ENCODE peak calls at places on chromosomes 7 and 10, in five cellular contexts. T is left ventricle myocardium inferior, B is SK-N-SH, K is SJSA1, Q is adipocyte. L is an unnamed sample. For H3K4me1, the result is how much of the 10 kb centered on the place peaks cover.

GRCh38 chr10:105729428-105729827 is 1088.3 kb downstream of the SORCS3 start:
- DNase-seq in B (no peak), T (no peak), Q (no peak), K (no peak), L (no peak)

GRCh38 chr10:79398642-79399041 is 46.8 kb downstream of the ZCCHC24 start:
- DNase-seq in T (no peak), K (no peak), B (no peak), Q (no peak), L (no peak)

GRCh38 chr7:7323352-7323751 is 141.0 kb downstream of the C1GALT1 start:
- DNase-seq in Q (no peak), K (peak), T (no peak), B (no peak), L (no peak)

GRCh38 chr10:125977206-125977605 is 80.8 kb downstream of the FANK1 start:
- DNase-seq in B (no peak), T (no peak), Q (no peak), K (no peak), L (no peak)

GRCh38 chr7:12757443-12757842 is 70.0 kb downstream of the ARL4A start:
- DNase-seq in K (peak), Q (peak), B (no peak), T (no peak), L (no peak)

GRCh38 chr7:66279912-66280311 is 74.8 kb downstream of the TPST1 start:
- DNase-seq in Q (no peak), K (no peak), B (no peak), T (no peak), L (no peak)

GRCh38 chr7:65369843-65370242 is 3.8 kb upstream of the ZNF92 start:
- DNase-seq in Q (no peak), T (no peak), B (no peak), K (no peak), L (no peak)

GRCh38 chr10:18460061-18460460 is 191.3 kb downstream of the NSUN6 start:
- DNase-seq in T (no peak), Q (no peak), B (no peak), K (no peak), L (no peak)

GRCh38 chr7:130938661-130939060 is 204.7 kb upstream of the KLF14 start:
- DNase-seq in Q (peak), B (no peak), K (no peak), T (no peak), L (no peak)

GRCh38 chr10:69709366-69709941 is 79.4 kb downstream of the FAM241B start:
- DNase-seq in B (no peak), K (no peak), Q (no peak), T (no peak), L (no peak)

GRCh38 chr7:41855798-41856197 is 152.9 kb upstream of the INHBA start:
- DNase-seq in Q (no peak), T (no peak), K (no peak), B (no peak), L (no peak)

GRCh38 chr7:52696183-52696582 is 339.2 kb upstream of the POM121L12 start:
- DNase-seq in Q (no peak), B (peak), T (no peak), K (no peak), L (no peak)

GRCh38 chr7:50953303-50953702 is 170.6 kb upstream of the GRB10 start:
- DNase-seq in B (no peak), Q (peak), T (no peak), K (no peak), L (no peak)

GRCh38 chr10:36494386-36494785 is 631.0 kb upstream of the ANKRD30A start:
- DNase-seq in B (no peak), T (no peak), Q (peak), K (peak), L (no peak)

GRCh38 chr7:69754476-69754875 is 156.2 kb downstream of the AUTS2 start:
- DNase-seq in K (no peak), Q (no peak), T (no peak), B (no peak), L (no peak)

GRCh38 chr10:85400981-85401695 is 965.5 kb downstream of the GRID1 start:
- DNase-seq in Q (no peak), T (no peak), K (no peak), B (no peak), L (no peak)

GRCh38 chr7:56174346-56175085 is 58.3 kb upstream of the NUPR2 start:
- DNase-seq in B (peak), K (no peak), T (no peak), Q (no peak), L (no peak)

GRCh38 chr7:82325416-82325815 is 118.2 kb downstream of the CACNA2D1 start:
- DNase-seq in K (peak), T (no peak), Q (peak), B (no peak), L (no peak)

GRCh38 chr10:78448470-78448869 is 414.8 kb downstream of the RPS24 start:
- DNase-seq in B (no peak), T (no peak), Q (no peak), K (no peak), L (peak)

GRCh38 chr7:123657304-123657685 is 1.6 kb downstream of the LMOD2 start:
- DNase-seq in Q (no peak), T (peak), B (no peak), K (no peak), L (no peak)

GRCh38 chr7:66185680-66186187 is 19.4 kb upstream of the TPST1 start:
- DNase-seq in K (no peak), T (no peak), Q (no peak), B (no peak), L (no peak)

GRCh38 chr7:74000489-74001149 is 27.4 kb upstream of the ELN start:
- DNase-seq in Q (no peak), T (no peak), B (no peak), K (no peak), L (no peak)

GRCh38 chr7:74002474-74003017 is 25.4 kb upstream of the ELN start:
- DNase-seq in B (no peak), T (peak), Q (peak), K (peak), L (no peak)

GRCh38 chr7:74001150-74001494 is 26.9 kb upstream of the ELN start:
- DNase-seq in K (no peak), Q (no peak), T (no peak), B (no peak), L (no peak)

GRCh38 chr7:74003609-74004008 is 24.4 kb upstream of the ELN start:
- DNase-seq in T (no peak), Q (no peak), K (no peak), B (no peak), L (no peak)

DNA sequence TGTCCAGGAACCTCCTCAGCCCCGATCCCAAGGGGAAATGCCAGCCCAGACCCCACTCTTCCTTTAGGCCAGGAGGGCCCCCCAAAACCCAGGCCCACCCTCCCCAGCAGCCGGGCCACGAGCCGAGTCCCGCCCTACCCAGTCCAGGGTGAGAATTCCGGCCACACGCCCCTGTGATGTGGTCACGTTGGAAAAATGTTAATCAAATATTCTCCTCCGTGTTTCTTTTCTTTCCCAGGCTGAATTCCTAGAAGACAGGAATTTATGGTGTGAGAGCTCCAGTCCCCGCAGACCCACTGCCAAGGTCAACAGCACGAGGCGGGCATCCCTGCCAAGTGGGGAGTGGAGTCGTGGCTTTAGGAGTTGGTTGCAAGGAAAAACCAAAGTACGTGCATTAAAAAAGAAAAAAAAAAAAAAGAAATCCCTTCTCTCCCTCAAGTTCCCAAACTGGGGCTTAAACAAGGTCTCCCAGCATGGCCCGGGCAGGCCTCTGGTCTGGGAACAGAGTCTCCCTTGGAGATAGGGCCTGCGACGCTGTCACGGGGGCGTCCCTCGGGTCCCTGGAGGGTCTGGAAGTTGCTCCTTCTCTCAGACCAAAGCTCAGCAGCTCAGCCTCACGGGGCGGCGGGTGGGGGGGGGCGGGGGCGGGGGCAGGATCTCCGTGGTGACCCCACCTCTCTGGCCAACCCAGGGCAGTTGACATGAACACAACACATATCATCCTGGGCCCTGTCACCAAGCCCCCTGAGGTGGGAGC is 28.1 kb upstream of the ELN start:
- DNase-seq in T (no peak), B (no peak), K (peak), Q (peak), L (no peak)
- H3K4me1 ChIP-seq in T (under half), B (under half), K (under half), Q (under half), L (half or more)

DNA sequence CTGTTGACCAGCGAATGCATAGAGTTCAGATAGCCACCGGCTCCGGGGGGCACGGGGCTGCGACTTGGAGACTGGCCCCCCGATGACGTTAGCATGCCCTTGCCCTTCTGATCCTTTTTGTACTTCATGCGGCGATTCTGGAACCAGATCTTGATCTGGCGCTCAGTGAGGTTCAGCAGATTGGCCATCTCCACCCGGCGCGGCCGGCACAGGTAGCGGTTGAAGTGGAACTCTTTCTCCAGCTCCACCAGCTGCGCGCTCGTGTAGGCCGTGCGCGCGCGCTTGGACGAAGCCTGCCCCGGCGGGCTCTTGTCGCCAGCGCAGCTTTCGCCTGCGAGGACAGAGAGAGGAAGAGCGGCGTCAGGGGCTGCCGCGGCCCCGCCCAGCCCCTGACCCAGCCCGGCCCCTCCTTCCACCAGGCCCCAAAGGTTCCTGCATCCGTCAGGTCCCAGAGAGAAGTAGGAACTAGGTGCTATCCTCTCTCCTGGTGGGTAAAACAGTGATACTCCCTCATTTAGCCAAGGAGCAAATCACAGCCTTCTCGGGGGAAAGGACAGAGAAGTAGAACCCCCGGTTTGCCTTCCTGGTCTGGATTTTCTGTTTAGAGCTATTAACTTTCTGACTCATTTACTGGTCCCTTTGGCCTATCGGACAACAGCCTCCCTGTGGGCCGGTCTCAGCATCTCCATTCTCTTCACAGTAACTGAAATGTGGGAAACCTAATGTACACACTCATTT is 6.1 kb upstream of the HOXA2 start:
- DNase-seq in Q (no peak), B (no peak), K (no peak), T (no peak), L (peak)
- H3K4me1 ChIP-seq in Q (half or more), B (under half), K (under half), T (under half), L (half or more)

GRCh38 chr7:30353532-30353931 is 69.1 kb downstream of the ZNRF2 start:
- DNase-seq in T (no peak), K (no peak), Q (no peak), B (no peak), L (no peak)
- H3K4me1 ChIP-seq in T (under half), K (under half), Q (under half), B (under half), L (under half)

DNA sequence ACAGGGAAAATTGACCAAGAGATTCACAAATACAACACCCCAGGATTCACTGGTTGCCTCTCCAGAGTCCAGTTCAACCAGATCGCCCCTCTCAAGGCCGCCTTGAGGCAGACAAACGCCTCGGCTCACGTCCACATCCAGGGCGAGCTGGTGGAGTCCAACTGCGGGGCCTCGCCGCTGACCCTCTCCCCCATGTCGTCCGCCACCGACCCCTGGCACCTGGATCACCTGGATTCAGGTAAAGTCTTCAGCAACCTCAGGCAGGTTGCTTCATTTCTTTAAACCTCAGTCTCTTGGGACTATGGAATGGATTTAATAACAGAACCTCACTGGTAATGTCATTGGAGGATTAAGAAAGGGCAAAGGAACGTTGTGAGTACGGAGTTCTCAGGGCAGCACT is 206.9 kb upstream of the C7orf33 start:
- DNase-seq in Q (no peak), T (no peak), K (no peak), B (no peak), L (no peak)
- H3K4me1 ChIP-seq in Q (under half), T (under half), K (under half), B (under half), L (under half)

DNA sequence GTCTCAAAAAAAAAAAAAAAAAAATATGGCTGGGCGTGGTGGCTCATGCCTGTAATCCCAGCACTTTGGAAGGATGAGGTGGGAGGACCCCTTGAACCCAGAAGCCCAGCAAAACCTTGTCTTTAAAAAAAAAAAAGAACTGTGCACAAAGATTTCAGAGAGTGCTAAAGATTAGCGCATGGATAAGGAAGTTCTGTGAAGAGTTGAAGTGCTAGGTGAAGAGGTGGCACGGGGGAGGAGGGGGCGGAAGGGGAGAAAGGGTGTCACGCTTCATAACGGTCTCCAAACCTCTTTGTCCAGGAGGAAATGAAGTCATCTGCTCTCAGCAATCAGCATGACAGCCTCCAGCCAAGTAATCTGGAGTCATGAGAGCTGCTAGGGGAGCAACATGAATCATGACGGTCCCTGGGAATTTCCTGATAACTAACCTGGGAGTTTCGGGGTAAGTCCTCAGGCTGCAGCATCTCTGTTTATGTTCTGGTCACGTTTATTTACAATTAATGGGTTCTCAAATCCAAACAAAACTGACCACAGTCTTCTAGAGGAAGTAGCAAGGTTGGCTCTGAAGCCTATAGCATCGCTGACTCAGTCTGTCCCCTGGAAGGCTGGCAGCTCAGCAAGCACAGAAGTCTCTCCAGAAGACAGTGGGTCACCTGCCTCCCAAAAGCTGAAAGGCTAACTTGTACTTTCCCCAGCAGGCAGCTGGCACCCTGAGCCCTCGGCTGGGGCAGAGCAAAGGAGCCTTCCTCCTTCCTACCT is 1.9 kb upstream of the PLAU start:
- DNase-seq in B (no peak), K (peak), Q (peak), T (peak), L (peak)
- H3K4me1 ChIP-seq in B (under half), K (half or more), Q (half or more), T (half or more), L (under half)

L was measured in sigmoid colon.